ENCODE peak calls at places on chromosomes 11 and 22, in ten cellular contexts. One of them, this sample, is unnamed.

GRCh38 chr22:23548501-23549197 is 31.4 kb downstream of the IGLL1 start:
- DNase-seq in IMR-90: no peak
- DNase-seq in heart left ventricle: no peak
- DNase-seq in HepG2: no peak
- DNase-seq in tibial nerve: no peak
- DNase-seq in sigmoid colon: peak
- DNase-seq in transverse colon: no peak
- DNase-seq in A549: no peak
- DNase-seq in ovary: no peak
- DNase-seq in adrenal gland: no peak
- DNase-seq in this sample: peak

GRCh38 chr11:59545179-59546020 is 34.1 kb downstream of the OR4D9 start:
- DNase-seq in IMR-90: peak
- DNase-seq in A549: peak
- DNase-seq in ovary: peak
- DNase-seq in tibial nerve: no peak
- DNase-seq in sigmoid colon: no peak
- DNase-seq in HepG2: no peak
- DNase-seq in adrenal gland: peak
- DNase-seq in heart left ventricle: no peak
- DNase-seq in transverse colon: no peak
- DNase-seq in this sample: no peak

GRCh38 chr11:72605958-72606357 is 68.3 kb downstream of the PDE2A start:
- DNase-seq in sigmoid colon: no peak
- DNase-seq in A549: no peak
- DNase-seq in adrenal gland: peak
- DNase-seq in transverse colon: no peak
- DNase-seq in IMR-90: no peak
- DNase-seq in HepG2: no peak
- DNase-seq in heart left ventricle: no peak
- DNase-seq in tibial nerve: no peak
- DNase-seq in ovary: peak
- DNase-seq in this sample: peak

GRCh38 chr11:73705053-73705452 is 55.8 kb downstream of the RAB6A start:
- DNase-seq in adrenal gland: no peak
- DNase-seq in A549: no peak
- DNase-seq in ovary: no peak
- DNase-seq in sigmoid colon: no peak
- DNase-seq in heart left ventricle: no peak
- DNase-seq in HepG2: no peak
- DNase-seq in tibial nerve: no peak
- DNase-seq in IMR-90: no peak
- DNase-seq in transverse colon: peak
- DNase-seq in this sample: no peak

GRCh38 chr11:17986007-17986710 is 26.7 kb downstream of the SERGEF start:
- DNase-seq in sigmoid colon: no peak
- DNase-seq in A549: no peak
- DNase-seq in adrenal gland: peak
- DNase-seq in HepG2: no peak
- DNase-seq in IMR-90: peak
- DNase-seq in transverse colon: no peak
- DNase-seq in tibial nerve: no peak
- DNase-seq in ovary: peak
- DNase-seq in heart left ventricle: no peak
- DNase-seq in this sample: peak

GRCh38 chr22:22955866-22956535 is 68.4 kb downstream of the IGLL5 start:
- DNase-seq in sigmoid colon: peak
- DNase-seq in A549: peak
- DNase-seq in IMR-90: peak
- DNase-seq in adrenal gland: peak
- DNase-seq in transverse colon: peak
- DNase-seq in heart left ventricle: peak
- DNase-seq in HepG2: peak
- DNase-seq in ovary: peak
- DNase-seq in tibial nerve: peak
- DNase-seq in this sample: peak

GRCh38 chr11:119942583-119943338 is 195.2 kb downstream of the TRIM29 start:
- DNase-seq in sigmoid colon: no peak
- DNase-seq in adrenal gland: no peak
- DNase-seq in IMR-90: peak
- DNase-seq in A549: no peak
- DNase-seq in HepG2: no peak
- DNase-seq in tibial nerve: no peak
- DNase-seq in ovary: no peak
- DNase-seq in heart left ventricle: no peak
- DNase-seq in transverse colon: no peak
- DNase-seq in this sample: no peak

GRCh38 chr11:128422576-128423370 is 164.6 kb downstream of the ETS1 start:
- DNase-seq in IMR-90: no peak
- DNase-seq in heart left ventricle: peak
- DNase-seq in A549: no peak
- DNase-seq in adrenal gland: no peak
- DNase-seq in ovary: no peak
- DNase-seq in transverse colon: peak
- DNase-seq in tibial nerve: no peak
- DNase-seq in HepG2: no peak
- DNase-seq in sigmoid colon: no peak
- DNase-seq in this sample: no peak

GRCh38 chr11:73367482-73368024 is 8.6 kb upstream of the RELT start:
- DNase-seq in tibial nerve: no peak
- DNase-seq in IMR-90: no peak
- DNase-seq in sigmoid colon: no peak
- DNase-seq in transverse colon: no peak
- DNase-seq in heart left ventricle: no peak
- DNase-seq in HepG2: no peak
- DNase-seq in ovary: no peak
- DNase-seq in adrenal gland: no peak
- DNase-seq in A549: no peak
- DNase-seq in this sample: no peak

GRCh38 chr11:96465537-96465936 is 75.7 kb downstream of the JRKL start:
- DNase-seq in HepG2: no peak
- DNase-seq in adrenal gland: no peak
- DNase-seq in sigmoid colon: no peak
- DNase-seq in A549: no peak
- DNase-seq in tibial nerve: no peak
- DNase-seq in ovary: no peak
- DNase-seq in transverse colon: no peak
- DNase-seq in IMR-90: no peak
- DNase-seq in heart left ventricle: peak
- DNase-seq in this sample: no peak

GRCh38 chr11:75249704-75250103 is 9.1 kb downstream of the TPBGL start:
- DNase-seq in ovary: no peak
- DNase-seq in IMR-90: no peak
- DNase-seq in sigmoid colon: no peak
- DNase-seq in A549: no peak
- DNase-seq in transverse colon: no peak
- DNase-seq in tibial nerve: no peak
- DNase-seq in adrenal gland: peak
- DNase-seq in heart left ventricle: no peak
- DNase-seq in HepG2: no peak
- DNase-seq in this sample: peak

GRCh38 chr11:47950396-47950795 is 30.0 kb upstream of the PTPRJ start:
- DNase-seq in HepG2: no peak
- DNase-seq in tibial nerve: no peak
- DNase-seq in heart left ventricle: no peak
- DNase-seq in IMR-90: no peak
- DNase-seq in ovary: no peak
- DNase-seq in A549: no peak
- DNase-seq in transverse colon: peak
- DNase-seq in sigmoid colon: no peak
- DNase-seq in adrenal gland: no peak
- DNase-seq in this sample: no peak

GRCh38 chr11:110196241-110196754 is 100.1 kb downstream of the RDX start:
- DNase-seq in IMR-90: peak
- DNase-seq in tibial nerve: no peak
- DNase-seq in A549: peak
- DNase-seq in ovary: no peak
- DNase-seq in heart left ventricle: no peak
- DNase-seq in sigmoid colon: no peak
- DNase-seq in adrenal gland: no peak
- DNase-seq in HepG2: peak
- DNase-seq in transverse colon: peak
- DNase-seq in this sample: no peak

GRCh38 chr11:6925636-6926207 is 504 bp upstream of the ZNF215 start:
- DNase-seq in heart left ventricle: no peak
- DNase-seq in HepG2: no peak
- DNase-seq in A549: no peak
- DNase-seq in ovary: no peak
- DNase-seq in adrenal gland: no peak
- DNase-seq in tibial nerve: no peak
- DNase-seq in IMR-90: peak
- DNase-seq in transverse colon: no peak
- DNase-seq in sigmoid colon: no peak
- DNase-seq in this sample: no peak

GRCh38 chr11:113773416-113774173 is at the start of gene ZW10:
- DNase-seq in transverse colon: peak
- DNase-seq in IMR-90: peak
- DNase-seq in heart left ventricle: peak
- DNase-seq in ovary: peak
- DNase-seq in adrenal gland: peak
- DNase-seq in A549: peak
- DNase-seq in HepG2: peak
- DNase-seq in sigmoid colon: peak
- DNase-seq in tibial nerve: peak
- DNase-seq in this sample: peak
- TF ChIP-seq POLR2A in transverse colon: peak
- TF ChIP-seq POLR2A in IMR-90: peak
- TF ChIP-seq POLR2A in heart left ventricle: peak
- TF ChIP-seq POLR2A in ovary: no peak
- TF ChIP-seq POLR2A in adrenal gland: peak
- TF ChIP-seq POLR2A in A549: peak
- TF ChIP-seq POLR2A in HepG2: peak
- TF ChIP-seq POLR2A in sigmoid colon: peak
- TF ChIP-seq POLR2A in tibial nerve: peak
- TF ChIP-seq POLR2A in this sample: no peak

GRCh38 chr11:22193348-22194051 is 615 bp downstream of the ANO5 start:
- DNase-seq in adrenal gland: peak
- DNase-seq in HepG2: no peak
- DNase-seq in A549: peak
- DNase-seq in sigmoid colon: peak
- DNase-seq in tibial nerve: no peak
- DNase-seq in transverse colon: peak
- DNase-seq in ovary: peak
- DNase-seq in heart left ventricle: peak
- DNase-seq in IMR-90: no peak
- DNase-seq in this sample: peak
- H3K27ac ChIP-seq in adrenal gland: peak
- H3K27ac ChIP-seq in HepG2: no peak
- H3K27ac ChIP-seq in A549: peak
- H3K27ac ChIP-seq in sigmoid colon: peak
- H3K27ac ChIP-seq in tibial nerve: no peak
- H3K27ac ChIP-seq in transverse colon: peak
- H3K27ac ChIP-seq in ovary: no peak
- H3K27ac ChIP-seq in heart left ventricle: peak
- H3K27ac ChIP-seq in IMR-90: no peak
- H3K27ac ChIP-seq in this sample: peak

GRCh38 chr11:12274558-12275197 is 102.7 kb upstream of the PARVA start:
- DNase-seq in HepG2: no peak
- DNase-seq in ovary: no peak
- DNase-seq in IMR-90: peak
- DNase-seq in A549: no peak
- DNase-seq in tibial nerve: no peak
- DNase-seq in adrenal gland: peak
- DNase-seq in heart left ventricle: peak
- DNase-seq in transverse colon: no peak
- DNase-seq in sigmoid colon: peak
- DNase-seq in this sample: no peak

GRCh38 chr11:12272821-12273617 is 104.4 kb upstream of the PARVA start:
- DNase-seq in IMR-90: peak
- DNase-seq in HepG2: peak
- DNase-seq in A549: no peak
- DNase-seq in adrenal gland: no peak
- DNase-seq in transverse colon: no peak
- DNase-seq in ovary: no peak
- DNase-seq in sigmoid colon: peak
- DNase-seq in tibial nerve: no peak
- DNase-seq in heart left ventricle: no peak
- DNase-seq in this sample: no peak

GRCh38 chr11:12275818-12276217 is 101.6 kb upstream of the PARVA start:
- DNase-seq in ovary: no peak
- DNase-seq in IMR-90: no peak
- DNase-seq in adrenal gland: no peak
- DNase-seq in A549: no peak
- DNase-seq in heart left ventricle: peak
- DNase-seq in tibial nerve: no peak
- DNase-seq in sigmoid colon: peak
- DNase-seq in transverse colon: no peak
- DNase-seq in HepG2: no peak
- DNase-seq in this sample: no peak

GRCh38 chr11:12273618-12273995 is 103.8 kb upstream of the PARVA start:
- DNase-seq in transverse colon: no peak
- DNase-seq in adrenal gland: peak
- DNase-seq in sigmoid colon: peak
- DNase-seq in IMR-90: no peak
- DNase-seq in ovary: no peak
- DNase-seq in tibial nerve: no peak
- DNase-seq in A549: no peak
- DNase-seq in HepG2: no peak
- DNase-seq in heart left ventricle: no peak
- DNase-seq in this sample: no peak

DNA sequence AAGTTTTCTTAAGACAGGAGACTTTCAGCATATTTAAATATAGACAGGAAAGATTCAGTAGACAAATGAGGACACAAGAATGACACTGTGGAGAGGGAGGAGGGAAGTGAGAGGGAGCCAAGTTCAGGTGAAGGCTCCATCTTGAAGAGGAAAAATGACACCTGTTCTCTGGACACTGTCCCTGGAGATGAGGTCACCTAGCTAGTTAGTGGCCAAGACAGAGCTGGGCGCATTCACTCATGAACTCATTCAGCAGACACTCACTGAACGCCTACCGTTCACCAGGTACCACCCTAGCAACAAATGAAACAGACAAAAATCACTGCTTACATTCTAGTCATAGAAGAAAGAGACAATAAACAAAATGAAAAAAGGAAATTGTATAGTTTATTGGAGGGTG is 103.3 kb upstream of the PARVA start:
- DNase-seq in tibial nerve: no peak
- DNase-seq in sigmoid colon: peak
- DNase-seq in ovary: no peak
- DNase-seq in heart left ventricle: no peak
- DNase-seq in IMR-90: no peak
- DNase-seq in HepG2: no peak
- DNase-seq in A549: no peak
- DNase-seq in adrenal gland: peak
- DNase-seq in transverse colon: no peak
- DNase-seq in this sample: no peak
- TF ChIP-seq POLR2A in tibial nerve: no peak
- TF ChIP-seq POLR2A in sigmoid colon: no peak
- TF ChIP-seq POLR2A in ovary: no peak
- TF ChIP-seq POLR2A in heart left ventricle: no peak
- TF ChIP-seq POLR2A in IMR-90: no peak
- TF ChIP-seq POLR2A in HepG2: no peak
- TF ChIP-seq POLR2A in A549: no peak
- TF ChIP-seq POLR2A in adrenal gland: no peak
- TF ChIP-seq POLR2A in transverse colon: no peak
- TF ChIP-seq POLR2A in this sample: no peak

DNA sequence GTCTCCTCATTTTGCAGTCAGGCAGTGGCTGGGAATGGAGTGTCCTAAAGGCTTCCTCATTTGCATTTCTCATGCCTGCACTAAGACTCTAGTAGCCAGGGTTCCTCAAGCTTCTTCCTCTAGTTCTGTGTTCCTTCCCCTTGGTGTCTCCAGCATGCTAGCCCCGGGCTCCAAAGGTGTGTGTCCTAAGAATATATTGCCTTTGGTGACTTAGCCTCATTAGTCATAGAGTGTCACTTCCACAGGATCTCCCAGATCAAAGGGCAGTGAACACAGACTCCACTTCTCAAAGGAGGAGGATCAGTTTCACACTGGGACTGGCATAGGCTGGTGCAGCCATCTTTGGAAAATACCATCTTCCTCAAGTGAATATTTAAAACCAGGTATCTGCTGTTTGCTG is 21.4 kb upstream of the ACER3 start:
- DNase-seq in sigmoid colon: no peak
- DNase-seq in adrenal gland: no peak
- DNase-seq in transverse colon: peak
- DNase-seq in A549: no peak
- DNase-seq in ovary: no peak
- DNase-seq in heart left ventricle: no peak
- DNase-seq in tibial nerve: no peak
- DNase-seq in IMR-90: no peak
- DNase-seq in HepG2: no peak
- DNase-seq in this sample: no peak
- H3K27ac ChIP-seq in sigmoid colon: no peak
- H3K27ac ChIP-seq in adrenal gland: no peak
- H3K27ac ChIP-seq in transverse colon: peak
- H3K27ac ChIP-seq in A549: no peak
- H3K27ac ChIP-seq in ovary: no peak
- H3K27ac ChIP-seq in heart left ventricle: no peak
- H3K27ac ChIP-seq in tibial nerve: no peak
- H3K27ac ChIP-seq in IMR-90: no peak
- H3K27ac ChIP-seq in HepG2: no peak
- H3K27ac ChIP-seq in this sample: no peak